ENCODE peak calls at places on chromosomes 7 and 10, in four cellular contexts. T is psoas muscle, P is lower lobe of right lung, Z is endothelial cell of umbilical vein. E is an unnamed sample. For H3K4me1 and H3K36me3, the result is how much of the 10 kb centered on the place peaks cover.

GRCh38 chr7:14769261-14769660 is 133.3 kb downstream of the DGKB start:
- DNase-seq in T (no peak), P (no peak), Z (no peak), E (no peak)

GRCh38 chr7:89064831-89065230 is 269.3 kb upstream of the TEX47 start:
- DNase-seq in T (no peak), P (no peak), Z (no peak), E (no peak)

GRCh38 chr10:99832439-99832838 is 50.0 kb downstream of the ABCC2 start:
- DNase-seq in T (no peak), P (no peak), Z (no peak), E (no peak)

GRCh38 chr7:156668130-156668741 is 27.7 kb downstream of the RNF32 start:
- DNase-seq in T (no peak), P (no peak), Z (no peak), E (no peak)

GRCh38 chr7:13159467-13160184 is 472.2 kb downstream of the ARL4A start:
- DNase-seq in T (no peak), P (no peak), Z (no peak), E (no peak)

GRCh38 chr7:81719865-81720264 is 50.0 kb downstream of the HGF start:
- DNase-seq in T (no peak), P (no peak), Z (no peak), E (no peak)

GRCh38 chr10:33900591-33900990 is 566.1 kb upstream of the NRP1 start:
- DNase-seq in T (no peak), P (no peak), Z (peak), E (no peak)

GRCh38 chr7:101594790-101595189 is 34.3 kb downstream of the MYL10 start:
- DNase-seq in T (no peak), P (no peak), Z (no peak), E (no peak)

GRCh38 chr7:11630355-11630754 is 201.6 kb downstream of the THSD7A start:
- DNase-seq in T (no peak), P (no peak), Z (no peak), E (no peak)

GRCh38 chr7:4894482-4894881 is 11.0 kb upstream of the RADIL start:
- DNase-seq in T (no peak), P (no peak), Z (no peak), E (no peak)

DNA sequence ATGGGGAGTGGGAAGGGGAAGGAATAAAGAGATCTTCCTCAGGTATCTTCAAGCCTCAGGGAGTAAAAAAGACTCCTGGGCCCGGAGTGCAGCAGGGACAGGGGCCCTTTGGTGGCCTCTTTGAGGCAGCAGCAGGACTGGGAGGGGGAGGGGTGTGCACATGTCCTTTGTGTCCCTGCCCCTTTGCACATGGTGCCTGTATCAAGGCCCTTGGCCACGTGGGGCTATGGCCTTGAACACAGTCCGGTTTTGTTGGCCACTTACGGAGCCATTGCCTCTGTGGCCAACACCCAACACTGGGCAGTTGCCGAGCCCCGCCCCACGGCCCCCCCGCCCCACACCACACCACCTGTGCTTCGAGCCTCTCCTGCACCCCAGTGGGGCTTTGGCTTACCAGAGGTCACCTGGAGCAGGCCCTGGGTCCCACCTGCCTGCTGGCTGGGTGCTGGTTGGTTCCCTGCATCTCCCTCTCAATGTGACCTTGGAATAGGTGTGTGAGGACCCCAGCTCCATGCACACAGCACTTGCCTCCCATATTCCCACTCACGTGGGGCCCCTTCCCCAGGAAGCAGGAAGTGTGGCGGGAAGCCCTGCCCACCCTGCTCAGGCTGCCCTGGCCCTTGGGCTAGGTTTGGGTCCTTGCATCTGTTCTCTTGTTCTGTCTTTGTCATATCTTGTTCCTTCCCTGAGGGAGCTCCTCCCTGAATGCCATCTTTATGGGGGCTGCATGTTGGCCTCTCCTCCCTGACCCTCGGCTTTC is 5.3 kb downstream of the SAP25 start:
- DNase-seq in T (no peak), P (no peak), Z (no peak), E (no peak)
- H3K4me3 ChIP-seq in T (no peak), P (no peak), Z (no peak), E (no peak)

GRCh38 chr10:43819464-43820225 is 171.0 kb upstream of the ZNF32 start:
- DNase-seq in T (no peak), P (no peak), Z (no peak), E (no peak)
- H3K4me1 ChIP-seq in T (under half), P (under half), Z (under half), E (under half)

GRCh38 chr10:57905866-57906265 is 361.8 kb downstream of the IPMK start:
- DNase-seq in T (no peak), P (no peak), Z (no peak), E (no peak)
- H3K36me3 ChIP-seq in T (under half), P (under half), Z (under half), E (under half)

GRCh38 chr10:45464958-45465567 is 91.0 kb downstream of the ALOX5 start:
- DNase-seq in T (peak), P (peak), Z (peak), E (peak)
- H3K4me3 ChIP-seq in T (no peak), P (no peak), Z (no peak), E (no peak)

GRCh38 chr7:131161103-131161502 is 166.6 kb upstream of the MKLN1 start:
- DNase-seq in T (no peak), P (no peak), Z (no peak), E (no peak)
- H3K4me1 ChIP-seq in T (under half), P (under half), Z (under half), E (under half)

GRCh38 chr10:128080231-128080630 is 46.0 kb downstream of the MKI67 start:
- DNase-seq in T (no peak), P (no peak), Z (no peak), E (no peak)

GRCh38 chr10:128077155-128077875 is 48.9 kb downstream of the MKI67 start:
- DNase-seq in T (no peak), P (no peak), Z (no peak), E (no peak)

GRCh38 chr10:128074589-128074988 is 51.6 kb downstream of the MKI67 start:
- DNase-seq in T (no peak), P (no peak), Z (no peak), E (no peak)

GRCh38 chr10:128080641-128081040 is 45.6 kb downstream of the MKI67 start:
- DNase-seq in T (no peak), P (no peak), Z (no peak), E (no peak)

GRCh38 chr10:128078136-128078969 is 47.9 kb downstream of the MKI67 start:
- DNase-seq in T (no peak), P (no peak), Z (peak), E (peak)
- H3K36me3 ChIP-seq in T (under half), P (half or more), Z (under half), E (half or more)

DNA sequence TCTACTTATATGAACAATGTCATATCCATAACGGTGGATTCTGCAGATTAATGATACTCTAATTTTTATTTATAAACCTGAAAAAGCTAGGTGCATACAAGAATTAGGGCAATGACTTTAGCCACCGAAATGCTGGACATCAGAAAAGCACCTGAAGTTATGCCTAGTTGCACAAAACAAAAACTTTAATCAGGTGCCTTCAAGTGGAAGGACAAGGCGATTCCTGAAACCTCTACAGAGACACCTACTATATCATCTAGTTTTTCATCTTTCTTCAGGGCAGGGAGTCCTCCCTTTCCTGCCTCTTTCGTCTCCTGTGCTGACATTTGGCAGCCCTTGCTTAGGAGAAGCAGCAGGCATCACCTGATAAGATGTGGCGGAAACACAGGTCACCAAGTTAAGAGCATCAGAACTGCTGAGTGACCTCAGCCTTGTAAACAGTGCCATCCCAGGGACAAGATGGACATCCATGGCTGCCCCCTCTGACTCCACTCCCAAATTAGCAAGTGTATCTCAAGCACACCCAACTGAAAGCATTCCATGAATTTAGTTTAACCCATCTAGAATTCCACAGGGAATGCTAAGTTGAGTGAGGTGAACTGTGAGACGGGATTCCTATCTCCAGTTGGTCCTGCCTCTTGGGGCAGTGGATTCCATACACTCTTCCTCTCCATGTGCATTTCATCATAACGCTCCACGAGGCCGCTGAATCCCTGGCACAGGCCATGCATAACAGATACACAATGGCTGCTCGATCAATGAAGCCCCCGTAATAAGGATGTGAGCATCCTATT is 5.8 kb downstream of the ITPRIP start:
- DNase-seq in T (no peak), P (no peak), Z (no peak), E (no peak)
- H3K4me3 ChIP-seq in T (no peak), P (no peak), Z (no peak), E (no peak)

GRCh38 chr10:84552478-84552877 is 224.1 kb downstream of the CCSER2 start:
- DNase-seq in T (no peak), P (no peak), Z (no peak), E (no peak)

GRCh38 chr10:84550756-84551436 is 222.5 kb downstream of the CCSER2 start:
- DNase-seq in T (no peak), P (no peak), Z (no peak), E (no peak)

GRCh38 chr10:84548869-84549268 is 220.5 kb downstream of the CCSER2 start:
- DNase-seq in T (no peak), P (no peak), Z (no peak), E (no peak)

GRCh38 chr10:84549368-84549767 is 221.0 kb downstream of the CCSER2 start:
- DNase-seq in T (no peak), P (no peak), Z (no peak), E (no peak)

GRCh38 chr10:84551437-84552120 is 223.2 kb downstream of the CCSER2 start:
- DNase-seq in T (no peak), P (no peak), Z (no peak), E (no peak)
- H3K4me1 ChIP-seq in T (under half), P (under half), Z (under half), E (under half)

GRCh38 chr7:135575296-135575695 is 17.6 kb downstream of the NUP205 start:
- DNase-seq in T (no peak), P (no peak), Z (no peak), E (no peak)

GRCh38 chr7:135573541-135573940 is 15.8 kb downstream of the NUP205 start:
- DNase-seq in T (no peak), P (no peak), Z (no peak), E (no peak)

GRCh38 chr7:135571834-135572233 is 14.1 kb downstream of the NUP205 start:
- DNase-seq in T (no peak), P (no peak), Z (no peak), E (no peak)
- H3K36me3 ChIP-seq in T (under half), P (half or more), Z (under half), E (under half)

DNA sequence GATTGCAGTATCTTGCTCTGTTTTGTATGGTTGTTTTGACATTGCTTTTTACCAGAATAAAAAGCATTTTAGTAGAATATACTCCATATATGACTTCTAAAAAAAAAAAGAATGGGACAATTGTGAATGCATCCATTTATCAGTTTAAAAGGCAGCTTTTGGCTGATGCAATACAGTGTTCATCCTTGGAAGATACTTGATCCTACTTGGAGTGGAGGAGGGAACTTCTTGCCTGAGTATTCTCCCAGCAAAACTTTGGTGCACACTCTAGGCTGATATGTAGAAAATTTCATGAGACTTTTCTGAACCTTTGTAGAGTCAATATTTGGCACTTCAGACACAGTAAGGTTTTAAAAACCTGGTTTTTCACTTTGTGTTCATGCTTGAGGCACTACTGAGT is 40.2 kb downstream of the WDR11 start:
- DNase-seq in T (no peak), P (no peak), Z (no peak), E (no peak)
- H3K4me3 ChIP-seq in T (no peak), P (no peak), Z (no peak), E (no peak)

E was measured in CD8-positive, alpha-beta memory T cell.